ENCODE peak calls at places on chromosomes 6 and 20, in six cellular contexts. X is uterus, T is thoracic aorta, E is mammary epithelial cell, A is mucosa of descending colon, Y is tibial artery. I is an unnamed sample. For H3K4me1, the result is how much of the 10 kb centered on the place peaks cover.

GRCh38 chr6:28525496-28526039 is at the start of gene GPX5:
- DNase-seq in Y (no peak), X (no peak), E (no peak), A (no peak), T (no peak), I (no peak)

GRCh38 chr6:44227138-44227770 is 3.9 kb downstream of the SLC29A1 start:
- DNase-seq in A (no peak), E (peak), X (no peak), T (no peak), Y (no peak), I (no peak)

GRCh38 chr6:159279790-159280277 is 110.6 kb downstream of the FNDC1 start:
- DNase-seq in T (no peak), A (no peak), E (peak), Y (no peak), X (no peak), I (no peak)

GRCh38 chr6:138977646-138978167 is 10.3 kb downstream of the REPS1 start:
- DNase-seq in A (no peak), T (no peak), E (no peak), X (no peak), Y (no peak), I (no peak)

GRCh38 chr20:63955281-63955845 is 853 bp downstream of the UCKL1 start:
- DNase-seq in T (no peak), X (no peak), A (no peak), E (no peak), Y (no peak), I (peak)

GRCh38 chr6:148440877-148441453 is 98.3 kb downstream of the SASH1 start:
- DNase-seq in E (peak), T (no peak), A (no peak), Y (peak), X (peak), I (peak)

GRCh38 chr20:32333181-32333987 is 24.7 kb upstream of the ASXL1 start:
- DNase-seq in E (no peak), A (no peak), X (no peak), Y (no peak), T (no peak), I (no peak)

GRCh38 chr6:111038534-111039252 is 48.6 kb upstream of the SLC16A10 start:
- DNase-seq in Y (no peak), X (no peak), E (no peak), T (no peak), A (no peak), I (no peak)

GRCh38 chr20:49823152-49823847 is 10.7 kb downstream of the SLC9A8 start:
- DNase-seq in A (no peak), X (no peak), T (no peak), E (no peak), Y (no peak), I (no peak)

GRCh38 chr20:61256819-61257218 is 4.8 kb downstream of the CDH4 start:
- DNase-seq in T (no peak), A (no peak), Y (no peak), E (no peak), X (no peak), I (no peak)

GRCh38 chr20:59933296-59933848 is at the start of gene SYCP2:
- DNase-seq in A (peak), E (peak), Y (no peak), T (no peak), X (peak), I (no peak)

GRCh38 chr20:13736792-13737191 is 47.9 kb downstream of the ESF1 start:
- DNase-seq in E (no peak), Y (no peak), A (no peak), T (no peak), X (no peak), I (no peak)

GRCh38 chr20:24962182-24962492 is 13.1 kb downstream of the CST7 start:
- DNase-seq in T (no peak), E (no peak), X (no peak), Y (no peak), A (no peak), I (no peak)

GRCh38 chr6:21846541-21847451 is 253.2 kb downstream of the SOX4 start:
- DNase-seq in A (peak), E (no peak), X (no peak), Y (no peak), T (no peak), I (peak)

GRCh38 chr20:34705383-34706021 is 1.4 kb downstream of the TP53INP2 start:
- DNase-seq in A (peak), T (no peak), E (peak), X (no peak), Y (no peak), I (no peak)

GRCh38 chr6:53956804-53957203 is 154.4 kb upstream of the MLIP start:
- DNase-seq in E (no peak), Y (no peak), A (no peak), X (no peak), T (no peak), I (no peak)

GRCh38 chr20:56515657-56516381 is 8.7 kb upstream of the FAM209A start:
- DNase-seq in X (no peak), E (no peak), Y (no peak), T (no peak), A (no peak), I (no peak)

GRCh38 chr6:150702675-150703074 is 103.0 kb downstream of the PLEKHG1 start:
- DNase-seq in T (no peak), Y (no peak), E (no peak), X (no peak), A (no peak), I (no peak)

GRCh38 chr6:33846226-33846625 is 42.4 kb upstream of the MLN start:
- DNase-seq in E (peak), X (no peak), T (no peak), A (no peak), Y (no peak), I (no peak)

GRCh38 chr6:69571234-69571633 is 225.6 kb downstream of the LMBRD1 start:
- DNase-seq in A (no peak), X (no peak), T (no peak), E (no peak), Y (no peak), I (no peak)

GRCh38 chr6:139982652-139983051 is 608.2 kb upstream of the CITED2 start:
- DNase-seq in Y (no peak), A (no peak), X (no peak), T (no peak), E (no peak), I (peak)

GRCh38 chr6:20691185-20691584 is 156.9 kb downstream of the CDKAL1 start:
- DNase-seq in T (no peak), X (no peak), E (no peak), Y (no peak), A (no peak), I (no peak)

GRCh38 chr20:23129256-23129655 is 43.1 kb upstream of the CD93 start:
- DNase-seq in Y (no peak), E (no peak), X (no peak), T (no peak), A (no peak), I (no peak)

GRCh38 chr6:156131221-156131903 is 645.8 kb upstream of the ARID1B start:
- DNase-seq in Y (no peak), E (no peak), A (no peak), T (no peak), X (no peak), I (no peak)

GRCh38 chr6:36753671-36754485 is 56.3 kb downstream of the RAB44 start:
- DNase-seq in T (no peak), A (no peak), X (no peak), E (no peak), Y (no peak), I (no peak)

GRCh38 chr6:36755435-36756348 is 58.1 kb downstream of the RAB44 start:
- DNase-seq in T (no peak), E (peak), Y (no peak), X (no peak), A (no peak), I (no peak)

GRCh38 chr6:36756761-36757160 is 59.1 kb downstream of the RAB44 start:
- DNase-seq in A (no peak), T (no peak), E (no peak), X (no peak), Y (no peak), I (no peak)

GRCh38 chr6:36752886-36753506 is 55.4 kb downstream of the RAB44 start:
- DNase-seq in Y (peak), A (peak), X (no peak), E (no peak), T (no peak), I (no peak)

GRCh38 chr6:36754582-36755434 is 57.2 kb downstream of the RAB44 start:
- DNase-seq in X (no peak), A (no peak), Y (no peak), E (no peak), T (no peak), I (no peak)
- H3K4me1 ChIP-seq in X (under half), A (half or more), Y (under half), E (under half), T (under half), I (under half)

GRCh38 chr6:32718879-32719278 is 22.3 kb upstream of the HLA-DQA2 start:
- DNase-seq in E (peak), Y (no peak), X (no peak), A (no peak), T (no peak), I (no peak)

DNA sequence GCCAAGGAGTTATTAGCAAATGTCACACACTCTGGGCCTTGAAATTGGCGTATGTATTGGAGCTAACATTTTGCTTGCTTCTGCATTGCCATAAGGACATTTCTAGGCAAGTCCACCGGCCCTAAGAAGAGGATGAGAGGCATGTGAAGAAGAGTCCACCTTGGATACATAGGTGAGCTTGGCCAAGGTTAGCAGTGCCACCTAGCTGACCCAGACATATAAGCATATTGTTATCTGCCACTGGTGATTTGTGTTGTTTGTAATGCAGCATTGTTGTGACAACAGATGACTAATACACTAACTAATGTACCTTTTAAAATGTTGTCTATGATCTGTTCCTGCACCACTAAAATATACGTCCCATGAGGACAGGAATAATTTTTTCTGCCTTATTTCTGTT is 24.8 kb upstream of the HLA-DQA2 start:
- DNase-seq in E (no peak), Y (no peak), A (no peak), X (no peak), T (no peak), I (no peak)
- TF ChIP-seq CTCF in E (no peak), Y (no peak), A (no peak), X (no peak), T (no peak), I (no peak)

GRCh38 chr6:41642090-41642959 is 4.1 kb downstream of the MDFI start:
- DNase-seq in A (no peak), Y (no peak), T (no peak), E (no peak), X (no peak), I (no peak)
- H3K4me1 ChIP-seq in A (under half), Y (under half), T (under half), E (under half), X (under half), I (half or more)

GRCh38 chr6:84220809-84221409 is 6.5 kb downstream of the CEP162 start:
- DNase-seq in A (no peak), E (peak), X (no peak), Y (no peak), T (no peak), I (peak)
- TF ChIP-seq CTCF in A (no peak), E (peak), X (peak), Y (peak), T (peak), I (peak)

GRCh38 chr6:30687659-30688431 is 1.4 kb upstream of the PPP1R18 start:
- DNase-seq in E (no peak), T (no peak), A (no peak), X (peak), Y (peak), I (no peak)
- H3K4me1 ChIP-seq in E (under half), T (under half), A (under half), X (under half), Y (under half), I (half or more)

DNA sequence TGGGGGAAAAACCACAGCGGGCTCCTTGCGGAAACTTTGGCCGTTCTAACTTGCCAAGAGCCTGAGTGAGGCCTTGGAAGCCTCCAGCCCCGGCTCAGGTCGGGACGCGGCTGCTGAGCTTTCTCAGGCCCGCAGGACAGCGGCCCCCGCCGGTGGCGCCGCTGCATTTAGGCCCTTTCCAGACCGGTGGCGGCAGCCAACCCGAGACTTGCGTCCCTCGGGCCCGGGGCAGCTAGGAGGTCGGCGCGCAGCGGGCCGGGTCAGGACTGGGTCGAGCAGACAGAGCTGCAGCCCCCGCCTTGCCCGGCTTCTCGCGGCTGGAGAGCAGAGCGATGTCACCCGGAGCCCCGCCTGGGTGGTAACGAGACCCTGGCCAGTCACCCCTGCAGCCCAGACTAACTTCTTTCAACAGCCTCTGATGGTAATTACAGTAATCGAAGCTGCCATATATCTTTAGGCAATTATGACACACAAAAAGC is 2.7 kb downstream of the NR2E1 start:
- DNase-seq in T (no peak), A (peak), X (no peak), E (no peak), Y (no peak), I (peak)
- TF ChIP-seq CTCF in T (no peak), A (no peak), X (no peak), E (no peak), Y (no peak), I (peak)

DNA sequence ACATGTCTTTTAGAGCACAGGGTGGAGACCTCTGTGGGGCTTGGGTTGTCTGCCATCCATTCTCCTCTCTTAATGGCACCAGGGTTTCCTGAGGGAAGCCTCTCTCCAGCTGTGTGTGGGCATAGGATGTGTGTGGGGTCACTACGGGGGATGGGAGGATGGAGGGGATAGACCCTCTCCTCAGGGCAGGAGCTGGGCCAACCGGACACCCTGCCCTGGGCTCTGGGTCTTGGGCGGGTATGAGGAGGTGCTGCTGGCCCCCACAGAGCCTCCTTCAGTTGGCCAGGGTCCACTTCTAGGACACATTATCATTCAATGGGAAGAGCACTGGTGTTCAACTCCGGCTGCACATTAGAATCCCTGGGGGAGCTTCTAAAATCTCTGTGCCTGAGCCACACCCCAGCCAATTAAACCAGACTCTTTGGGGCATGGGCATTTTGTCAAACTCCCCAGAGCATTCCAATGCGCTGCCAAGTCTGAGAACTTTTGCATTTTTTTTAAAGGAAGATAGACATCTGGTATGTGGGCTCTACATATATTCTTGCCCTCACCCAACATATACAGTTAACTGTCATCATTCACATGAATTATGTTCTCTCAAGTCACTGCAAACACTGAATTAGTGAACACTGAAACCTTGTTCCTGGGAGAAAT is 38.5 kb downstream of the TRAM2 start:
- DNase-seq in X (no peak), Y (no peak), E (no peak), T (no peak), A (no peak), I (no peak)
- H3K4me1 ChIP-seq in X (under half), Y (under half), E (half or more), T (half or more), A (under half), I (under half)

DNA sequence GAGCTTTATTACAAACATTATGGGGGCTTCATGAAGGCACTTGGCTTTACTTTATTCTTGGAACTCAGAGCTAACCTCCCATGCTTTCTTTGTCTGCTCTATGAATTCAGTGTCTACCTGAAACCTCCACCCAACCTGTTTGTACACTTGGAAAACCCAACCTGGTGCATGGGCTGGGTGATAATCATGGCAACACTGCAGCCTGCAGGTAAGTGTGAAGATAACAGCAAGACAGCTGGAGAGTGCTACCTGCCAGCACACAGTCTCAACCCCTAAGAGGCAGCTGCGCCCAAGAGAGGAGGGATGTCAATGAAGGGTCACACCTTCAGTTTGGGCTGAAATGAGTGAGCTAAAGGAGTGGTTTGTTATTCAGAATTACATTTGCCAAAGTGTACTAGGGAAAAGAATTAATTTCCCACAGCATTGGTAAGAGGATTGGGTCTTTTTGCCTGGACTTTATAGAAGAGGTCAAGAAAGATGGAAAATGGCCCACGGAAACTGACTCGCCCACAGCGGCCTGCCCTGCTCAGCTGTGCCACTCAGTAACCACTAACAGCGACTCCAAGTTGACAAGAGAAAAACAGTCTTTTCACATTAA is 24.4 kb downstream of the FOXQ1 start:
- DNase-seq in A (peak), X (no peak), E (peak), T (no peak), Y (no peak), I (peak)
- TF ChIP-seq CTCF in A (no peak), X (peak), E (peak), T (no peak), Y (no peak), I (peak)

GRCh38 chr6:39792501-39793450 is 600 bp downstream of the DAAM2 start:
- DNase-seq in X (peak), E (no peak), A (peak), T (no peak), Y (no peak), I (no peak)
- H3K4me1 ChIP-seq in X (under half), E (under half), A (under half), T (half or more), Y (under half), I (under half)